ENCODE peak calls at places on chromosomes 13 and 19, in four cellular contexts. P, Q, O and T are unnamed samples.

GRCh38 chr13:74026753-74027152 is 107.5 kb downstream of the KLF12 start:
- DNase-seq in P (peak), Q (peak), O (peak), T (no peak)

GRCh38 chr13:108777421-108778420 is 148.3 kb downstream of the MYO16 start:
- DNase-seq in Q (peak), O (peak), P (no peak), T (peak)

GRCh38 chr13:33757713-33758112 is 60.2 kb upstream of the RFC3 start:
- DNase-seq in Q (no peak), P (no peak), O (no peak), T (no peak)

GRCh38 chr19:21765151-21765550 is 2.2 kb downstream of the ZNF100 start:
- DNase-seq in O (no peak), P (no peak), Q (peak), T (no peak)

GRCh38 chr13:78239681-78240080 is 321.1 kb upstream of the EDNRB start:
- DNase-seq in O (no peak), P (no peak), Q (peak), T (no peak)

GRCh38 chr19:36771275-36772231 is 1.1 kb downstream of the ZNF850 start:
- DNase-seq in Q (peak), P (peak), O (peak), T (peak)

GRCh38 chr13:60012503-60012902 is 151.2 kb downstream of the DIAPH3 start:
- DNase-seq in O (no peak), Q (no peak), P (no peak), T (no peak)

GRCh38 chr19:49712397-49712859 is 21.5 kb downstream of the CPT1C start:
- DNase-seq in Q (peak), O (peak), P (no peak), T (peak)

GRCh38 chr13:20125129-20125782 is 35.6 kb downstream of the GJA3 start:
- DNase-seq in O (peak), Q (peak), P (no peak), T (peak)

GRCh38 chr13:27644302-27644701 is 22.6 kb downstream of the POLR1D start:
- DNase-seq in Q (peak), O (no peak), P (no peak), T (peak)

GRCh38 chr19:58350001-58350801 is 3.1 kb downstream of the A1BG start:
- DNase-seq in O (no peak), Q (no peak), P (no peak), T (no peak)

GRCh38 chr19:40550951-40551350 is 25.7 kb upstream of the SHKBP1 start:
- DNase-seq in P (no peak), Q (no peak), O (no peak), T (no peak)

GRCh38 chr13:91719033-91719432 is 320.6 kb downstream of the GPC5 start:
- DNase-seq in Q (peak), O (no peak), P (no peak), T (no peak)

GRCh38 chr13:44237276-44237767 is 136.3 kb upstream of the SERP2 start:
- DNase-seq in P (no peak), Q (peak), O (peak), T (peak)

GRCh38 chr13:19586904-19587634 is 25.7 kb upstream of the TPTE2 start:
- DNase-seq in Q (peak), O (no peak), P (peak), T (peak)

GRCh38 chr19:41929536-41930071 is 1.4 kb upstream of the ERFL start:
- DNase-seq in O (no peak), Q (no peak), P (no peak), T (no peak)

GRCh38 chr19:13506550-13506878 is 235 bp upstream of the CACNA1A start:
- DNase-seq in Q (peak), P (no peak), O (no peak), T (peak)

GRCh38 chr13:47178090-47178950 is 281.5 kb upstream of the HTR2A start:
- DNase-seq in O (no peak), Q (no peak), P (no peak), T (no peak)

GRCh38 chr19:5205937-5206750 is 134.5 kb downstream of the PTPRS start:
- DNase-seq in Q (no peak), O (no peak), P (no peak), T (no peak)

GRCh38 chr19:5536337-5536894 is 31.3 kb downstream of the TINCR start:
- DNase-seq in Q (peak), O (peak), P (no peak), T (peak)

GRCh38 chr19:32720936-32721250 is 1.3 kb downstream of the TDRD12 start:
- DNase-seq in P (no peak), Q (no peak), O (no peak), T (no peak)

GRCh38 chr19:34838753-34839431 is 65.9 kb upstream of the ZNF599 start:
- DNase-seq in O (no peak), P (no peak), Q (no peak), T (peak)

GRCh38 chr13:48775285-48775684 is 121.6 kb downstream of the CYSLTR2 start:
- DNase-seq in O (peak), P (no peak), Q (peak), T (peak)

GRCh38 chr13:97235549-97236206 is 13.5 kb downstream of the MBNL2 start:
- DNase-seq in O (no peak), P (no peak), Q (no peak), T (peak)

GRCh38 chr13:104296301-104296700 is 1230.1 kb upstream of the SLC10A2 start:
- DNase-seq in Q (no peak), O (no peak), P (no peak), T (no peak)

GRCh38 chr13:113971471-113972231 is 2.2 kb downstream of the C13orf46 start:
- DNase-seq in Q (no peak), P (no peak), O (no peak), T (no peak)

GRCh38 chr13:82758056-82758455 is 1124.2 kb downstream of the SLITRK1 start:
- DNase-seq in P (no peak), O (peak), Q (no peak), T (no peak)

GRCh38 chr13:19764237-19764636 is 18.5 kb downstream of the PSPC1 start:
- DNase-seq in P (no peak), O (no peak), Q (no peak), T (no peak)

GRCh38 chr19:35508129-35508528 is 5.3 kb downstream of the DMKN start:
- DNase-seq in Q (no peak), P (no peak), O (no peak), T (no peak)

GRCh38 chr13:35936579-35936978 is 194.6 kb downstream of the DCLK1 start:
- DNase-seq in Q (no peak), P (no peak), O (no peak), T (no peak)

GRCh38 chr13:110421696-110422395 is 114.8 kb downstream of the COL4A2 start:
- DNase-seq in O (no peak), P (no peak), Q (peak), T (peak)

GRCh38 chr13:111115841-111116500 is 861 bp downstream of the ARHGEF7 start:
- DNase-seq in P (no peak), Q (peak), O (peak), T (peak)

GRCh38 chr19:46537136-46538097 is 41.8 kb upstream of the PNMA8B start:
- DNase-seq in O (peak), P (peak), Q (peak), T (peak)

GRCh38 chr13:44815507-44816074 is 173.7 kb downstream of the NUFIP1 start:
- DNase-seq in Q (peak), O (peak), P (no peak), T (peak)

GRCh38 chr13:46831588-46832194 is 34.7 kb upstream of the ESD start:
- DNase-seq in P (no peak), O (peak), Q (peak), T (peak)

GRCh38 chr13:106357198-106357597 is 178.3 kb downstream of the EFNB2 start:
- DNase-seq in P (no peak), Q (no peak), O (peak), T (peak)

GRCh38 chr19:41883463-41883820 is 458 bp downstream of the ARHGEF1 start:
- DNase-seq in O (no peak), Q (no peak), P (no peak), T (no peak)

GRCh38 chr13:97568850-97569249 is 134.9 kb downstream of the RAP2A start:
- DNase-seq in P (no peak), O (no peak), Q (no peak), T (no peak)

GRCh38 chr19:18225702-18226468 is at the start of gene PDE4C:
- DNase-seq in Q (no peak), O (no peak), P (no peak), T (no peak)

GRCh38 chr19:10694706-10695105 is 6.5 kb upstream of the QTRT1 start:
- DNase-seq in Q (no peak), O (no peak), P (no peak), T (no peak)